ENCODE peak calls at places on chromosomes 1 and 21, in nine cellular contexts. L, P, G, A, N, K, Z, I and S are unnamed samples.

GRCh38 chr21:36707763-36708511 is 9.0 kb downstream of the SIM2 start:
- DNase-seq in P (no peak), I (no peak), L (no peak), A (no peak), Z (no peak), K (peak), N (peak), G (no peak), S (no peak)

GRCh38 chr1:184270556-184270955 is 116.3 kb upstream of the C1orf21 start:
- DNase-seq in I (no peak), K (no peak), G (no peak), N (peak), P (no peak), L (no peak), Z (no peak), A (no peak), S (no peak)

GRCh38 chr21:42471206-42471605 is 24.8 kb downstream of the RSPH1 start:
- DNase-seq in K (no peak), G (no peak), I (no peak), L (no peak), P (no peak), Z (no peak), N (no peak), A (no peak), S (no peak)

GRCh38 chr1:199113265-199113869 is 474.5 kb downstream of the PTPRC start:
- DNase-seq in N (peak), L (peak), I (no peak), G (peak), A (no peak), P (peak), Z (peak), K (no peak), S (peak)

GRCh38 chr1:94239796-94240195 is 2.4 kb upstream of the ARHGAP29 start:
- DNase-seq in Z (no peak), A (no peak), G (no peak), P (no peak), L (no peak), N (no peak), I (no peak), K (no peak), S (no peak)

GRCh38 chr1:161099090-161099802 is 1.1 kb downstream of the KLHDC9 start:
- DNase-seq in Z (no peak), A (no peak), N (peak), P (no peak), I (no peak), G (no peak), L (no peak), K (no peak), S (no peak)

GRCh38 chr1:194644528-194644927 is 1458.1 kb upstream of the B3GALT2 start:
- DNase-seq in K (no peak), P (no peak), Z (no peak), I (no peak), A (no peak), N (no peak), L (no peak), G (no peak), S (no peak)

GRCh38 chr21:30580132-30580531 is 10.1 kb downstream of the KRTAP22-2 start:
- DNase-seq in Z (no peak), I (no peak), G (no peak), P (no peak), N (no peak), K (no peak), A (no peak), L (no peak), S (no peak)

GRCh38 chr1:197775282-197776262 is at the start of gene DENND1B:
- DNase-seq in Z (peak), G (peak), K (peak), A (peak), L (peak), I (peak), P (peak), N (peak), S (peak)

GRCh38 chr1:9280015-9280860 is 12.5 kb upstream of the SPSB1 start:
- DNase-seq in Z (peak), N (peak), G (peak), P (peak), I (no peak), L (peak), A (no peak), K (peak), S (no peak)

GRCh38 chr1:12368646-12369045 is 138.8 kb downstream of the VPS13D start:
- DNase-seq in K (no peak), I (no peak), A (no peak), Z (peak), P (no peak), L (no peak), G (no peak), N (no peak), S (no peak)

GRCh38 chr1:68173283-68174172 is 58.8 kb downstream of the WLS start:
- DNase-seq in K (no peak), N (no peak), I (no peak), G (no peak), Z (no peak), P (no peak), L (no peak), A (no peak), S (peak)

GRCh38 chr1:64240209-64240608 is 36.8 kb downstream of the UBE2U start:
- DNase-seq in G (no peak), P (no peak), I (no peak), K (no peak), L (no peak), A (no peak), Z (no peak), N (no peak), S (no peak)

GRCh38 chr1:54404939-54405880 is 984 bp downstream of the SSBP3 start:
- DNase-seq in K (no peak), L (peak), Z (no peak), N (peak), A (no peak), I (no peak), G (no peak), P (peak), S (no peak)

GRCh38 chr1:156379420-156380165 is 10.6 kb downstream of the RHBG start:
- DNase-seq in N (peak), K (no peak), Z (no peak), L (no peak), G (no peak), A (no peak), I (no peak), P (peak), S (no peak)

GRCh38 chr1:48777219-48777895 is 666 bp upstream of the BEND5 start:
- DNase-seq in P (no peak), L (no peak), A (no peak), N (peak), Z (no peak), K (no peak), G (no peak), I (peak), S (no peak)

GRCh38 chr1:54105736-54106269 is 47.0 kb downstream of the CDCP2 start:
- DNase-seq in Z (no peak), L (no peak), I (no peak), P (no peak), G (no peak), K (no peak), A (no peak), N (no peak), S (no peak)

GRCh38 chr1:116168277-116169032 is 57.3 kb downstream of the MAB21L3 start:
- DNase-seq in K (peak), Z (no peak), I (peak), G (no peak), A (peak), N (peak), P (peak), L (peak), S (peak)

GRCh38 chr1:23695667-23696066 is 4.1 kb downstream of the RPL11 start:
- DNase-seq in N (no peak), P (no peak), A (no peak), K (no peak), G (no peak), L (no peak), I (no peak), Z (no peak), S (no peak)

GRCh38 chr1:23693599-23693998 is 2.0 kb downstream of the RPL11 start:
- DNase-seq in P (no peak), K (no peak), L (no peak), Z (no peak), I (no peak), G (no peak), A (no peak), N (no peak), S (no peak)

GRCh38 chr1:23692308-23692871 is 784 bp downstream of the RPL11 start:
- DNase-seq in A (no peak), P (peak), Z (no peak), I (no peak), L (no peak), K (no peak), G (no peak), N (no peak), S (no peak)

GRCh38 chr1:23694371-23694770 is 2.8 kb downstream of the RPL11 start:
- DNase-seq in G (no peak), A (no peak), L (no peak), I (no peak), N (no peak), P (no peak), K (no peak), Z (no peak), S (no peak)

GRCh38 chr1:23691499-23692307 is at the start of gene RPL11:
- DNase-seq in K (peak), A (peak), G (peak), L (peak), I (peak), P (peak), Z (peak), N (peak), S (peak)
- TF ChIP-seq POLR2AphosphoS5 in K (peak), A (peak), G (peak), L (peak), I (peak), P (peak), Z (peak), N (peak), S (peak)

DNA sequence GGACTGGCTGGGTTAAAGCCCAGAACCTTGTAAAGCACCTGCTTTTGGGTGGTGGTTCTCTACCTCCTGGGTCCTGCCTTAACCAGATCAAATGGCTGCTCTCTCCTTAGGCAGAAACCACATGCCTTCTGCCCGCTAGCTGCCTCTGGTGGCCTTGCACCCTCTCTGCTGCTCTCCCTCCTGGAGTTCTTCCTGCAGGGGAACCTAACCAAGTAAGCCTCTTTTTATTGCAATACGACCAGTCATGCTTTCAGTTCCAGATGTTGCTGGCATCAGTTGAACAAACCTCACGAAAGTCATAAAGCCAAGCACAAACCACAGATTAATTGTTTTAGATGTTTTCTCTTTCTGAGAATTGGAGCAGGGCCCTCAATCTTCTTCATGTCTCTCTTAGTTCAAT is 118.9 kb downstream of the GDAP2 start:
- DNase-seq in L (no peak), Z (no peak), G (no peak), K (no peak), P (no peak), N (peak), I (no peak), A (no peak), S (no peak)
- TF ChIP-seq CTCF in L (no peak), Z (no peak), G (no peak), K (no peak), P (peak), N (no peak), I (no peak), A (no peak), S (no peak)

GRCh38 chr1:202283379-202283844 is 58.3 kb downstream of the UBE2T start:
- DNase-seq in L (peak), N (no peak), Z (no peak), A (no peak), P (no peak), G (peak), K (no peak), I (no peak), S (no peak)
- TF ChIP-seq POLR2AphosphoS5 in L (no peak), N (no peak), Z (no peak), A (no peak), P (no peak), G (no peak), K (no peak), I (no peak), S (no peak)

DNA sequence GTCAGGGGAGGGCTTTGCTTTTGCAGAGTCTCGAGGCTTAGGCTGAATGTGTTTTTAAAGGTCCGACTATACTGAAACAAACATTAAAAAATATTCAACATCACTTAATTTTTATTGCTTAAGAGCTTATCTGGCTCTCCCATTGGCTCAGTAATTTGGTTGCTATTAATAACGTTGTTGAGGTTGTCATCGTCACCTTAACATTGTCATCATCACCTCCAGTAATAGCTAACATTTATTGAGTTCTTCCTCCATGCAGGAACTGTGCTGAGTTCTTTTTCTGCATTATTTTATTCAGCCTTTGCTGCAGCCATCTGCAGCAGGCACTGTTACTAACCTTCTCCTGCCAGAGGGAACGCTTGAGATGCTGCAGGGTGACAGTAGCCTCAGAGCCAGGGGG is 40.1 kb downstream of the ADARB1 start:
- DNase-seq in P (no peak), G (no peak), N (no peak), A (no peak), Z (no peak), I (no peak), L (no peak), K (no peak), S (no peak)
- TF ChIP-seq CTCF in P (no peak), G (no peak), N (no peak), A (no peak), Z (no peak), I (no peak), L (no peak), K (no peak), S (no peak)

GRCh38 chr1:177585492-177586220 is 384.2 kb downstream of the SEC16B start:
- DNase-seq in L (no peak), I (no peak), G (no peak), A (no peak), P (no peak), Z (no peak), N (no peak), K (no peak), S (no peak)
- TF ChIP-seq POLR2AphosphoS5 in L (no peak), I (no peak), G (no peak), A (no peak), P (no peak), Z (no peak), N (no peak), K (no peak), S (no peak)

DNA sequence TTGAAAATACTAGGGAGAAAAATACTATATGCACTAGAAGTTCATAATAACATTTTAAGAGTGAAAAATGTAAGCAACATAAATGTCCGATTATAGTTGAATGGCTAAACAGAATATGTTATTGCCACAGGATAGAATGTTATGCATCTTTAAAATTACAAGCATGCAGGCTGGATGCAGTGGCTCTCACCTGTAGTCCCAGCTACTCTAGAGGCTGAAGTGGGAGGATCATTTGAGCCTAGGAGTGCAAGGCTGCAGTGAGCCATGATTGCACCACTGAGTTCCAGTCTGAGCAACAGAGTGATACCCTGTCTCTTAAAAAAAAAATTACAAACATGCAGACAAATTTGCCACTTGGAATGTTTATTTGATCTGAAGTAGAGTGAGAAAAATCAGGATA is 3.0 kb upstream of the BATF3 start:
- DNase-seq in P (no peak), I (no peak), K (no peak), L (no peak), Z (no peak), A (no peak), N (no peak), G (no peak), S (no peak)
- TF ChIP-seq CTCF in P (no peak), I (no peak), K (no peak), L (no peak), Z (no peak), A (no peak), N (no peak), G (no peak), S (no peak)

GRCh38 chr1:57296726-57297252 is 127.1 kb downstream of the DAB1 start:
- DNase-seq in Z (no peak), G (no peak), A (no peak), K (no peak), N (no peak), P (no peak), L (no peak), I (no peak), S (no peak)
- TF ChIP-seq POLR2AphosphoS5 in Z (no peak), G (no peak), A (no peak), K (no peak), N (no peak), P (no peak), L (no peak), I (no peak), S (no peak)

DNA sequence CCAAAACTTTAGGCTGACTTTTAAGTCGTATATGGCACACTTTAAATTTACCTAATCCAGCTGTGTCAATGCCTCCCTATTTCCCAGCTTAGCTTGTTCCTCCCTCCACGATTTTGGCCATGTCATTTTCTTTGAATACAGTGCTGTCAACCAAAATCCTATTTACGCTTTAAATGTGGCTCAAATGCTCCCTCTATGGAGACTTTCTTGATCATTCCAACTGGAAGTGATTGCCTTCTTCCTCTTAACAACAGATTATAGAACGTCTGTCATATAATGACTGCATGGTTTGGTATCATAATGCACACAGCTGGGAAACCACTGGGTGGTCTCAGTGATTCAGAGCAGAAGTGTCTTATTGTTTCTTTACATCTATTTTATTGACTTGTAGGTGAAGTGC is 18.9 kb upstream of the BATF3 start:
- DNase-seq in K (no peak), L (no peak), I (no peak), N (peak), P (no peak), G (no peak), A (no peak), Z (no peak), S (no peak)
- TF ChIP-seq CTCF in K (no peak), L (peak), I (no peak), N (peak), P (no peak), G (no peak), A (no peak), Z (peak), S (peak)